ENCODE peak calls at places on chromosomes 5 and 9, in six cellular contexts. U, W, F, Z, R and I are unnamed samples.

GRCh38 chr5:151178779-151179488 is 21.4 kb upstream of the ANXA6 start:
- DNase-seq in U (no peak), W (no peak), F (no peak), Z (no peak), R (no peak), I (no peak)

GRCh38 chr5:89313044-89313443 is 430.1 kb upstream of the MEF2C start:
- DNase-seq in U (no peak), W (peak), F (no peak), Z (peak), R (peak), I (no peak)

GRCh38 chr9:112664541-112664940 is 53.4 kb downstream of the INIP start:
- DNase-seq in U (no peak), W (no peak), F (no peak), Z (no peak), R (no peak), I (no peak)

GRCh38 chr5:103358305-103358996 is 99.9 kb downstream of the MACIR start:
- DNase-seq in U (no peak), W (no peak), F (no peak), Z (no peak), R (no peak), I (no peak)

GRCh38 chr5:64210866-64211265 is 45.2 kb downstream of the RNF180 start:
- DNase-seq in U (no peak), W (no peak), F (no peak), Z (peak), R (peak), I (no peak)

GRCh38 chr9:35340046-35340445 is 149.9 kb upstream of the RUSC2 start:
- DNase-seq in U (no peak), W (no peak), F (no peak), Z (no peak), R (peak), I (no peak)

GRCh38 chr9:132167192-132167591 is 5.3 kb downstream of the NTNG2 start:
- DNase-seq in U (no peak), W (no peak), F (no peak), Z (no peak), R (no peak), I (no peak)

GRCh38 chr9:94606641-94607339 is 13.2 kb upstream of the FBP2 start:
- DNase-seq in U (no peak), W (no peak), F (no peak), Z (no peak), R (no peak), I (no peak)

GRCh38 chr9:134331186-134332025 is 5.2 kb downstream of the RXRA start:
- DNase-seq in U (no peak), W (no peak), F (no peak), Z (no peak), R (no peak), I (no peak)

GRCh38 chr5:73419414-73420390 is 28.9 kb downstream of the FOXD1 start:
- DNase-seq in U (no peak), W (no peak), F (no peak), Z (no peak), R (peak), I (no peak)